ENCODE peak calls at places on chromosomes 16 and 17, in nine cellular contexts. L, X, W, I, Z, S, P, Q and D are unnamed samples.
A peak's percentile ranks its signal among the peaks of the same experiment; 100 is the strongest.

GRCh38 chr17:2023692-2024571 is 1.2 kb downstream of the RTN4RL1 start:
- DNase-seq in L (peak; percentile 59), X (peak; percentile 25), W (peak; percentile 24), I (peak; percentile 51), Z (no peak), S (peak; percentile 88), P (no peak), Q (no peak), D (no peak)

GRCh38 chr17:78120971-78121800 is 7.4 kb downstream of the TMC6 start:
- DNase-seq in L (no peak), X (no peak), W (peak; percentile 60), I (no peak), Z (peak; percentile 23), S (peak; percentile 84), P (no peak), Q (no peak), D (no peak)

GRCh38 chr16:77759821-77760220 is 28.5 kb upstream of the VAT1L start:
- DNase-seq in L (no peak), X (no peak), W (no peak), I (no peak), Z (no peak), S (no peak), P (no peak), Q (no peak), D (no peak)

GRCh38 chr17:55152236-55152635 is 112.5 kb upstream of the HLF start:
- DNase-seq in L (no peak), X (no peak), W (no peak), I (peak; percentile 48), Z (no peak), S (no peak), P (no peak), Q (no peak), D (no peak)

GRCh38 chr16:24041834-24042631 is 206.2 kb downstream of the PRKCB start:
- DNase-seq in L (peak; percentile 80), X (peak; percentile 18), W (peak; percentile 82), I (peak; percentile 69), Z (peak; percentile 39), S (no peak), P (peak; percentile 83), Q (peak; percentile 69), D (peak; percentile 79)

GRCh38 chr16:15979801-15980200 is 30.4 kb downstream of the ABCC1 start:
- DNase-seq in L (no peak), X (no peak), W (no peak), I (no peak), Z (no peak), S (no peak), P (no peak), Q (no peak), D (no peak)

GRCh38 chr17:62692721-62693431 is 65.4 kb downstream of the MRC2 start:
- DNase-seq in L (peak; percentile 52), X (no peak), W (peak; percentile 18), I (peak; percentile 38), Z (peak; percentile 35), S (no peak), P (no peak), Q (no peak), D (no peak)

GRCh38 chr16:5056347-5056746 is 9.4 kb downstream of the C16orf89 start:
- DNase-seq in L (peak; percentile 53), X (no peak), W (peak; percentile 72), I (peak; percentile 43), Z (no peak), S (no peak), P (no peak), Q (peak; percentile 54), D (peak; percentile 33)

GRCh38 chr17:45844695-45845375 is at the start of gene SPPL2C:
- DNase-seq in L (no peak), X (no peak), W (no peak), I (no peak), Z (no peak), S (peak; percentile 68), P (no peak), Q (no peak), D (no peak)

GRCh38 chr16:69494993-69495392 is 70.6 kb downstream of the CYB5B start:
- DNase-seq in L (peak; percentile 43), X (no peak), W (peak; percentile 49), I (peak; percentile 45), Z (no peak), S (no peak), P (no peak), Q (no peak), D (peak; percentile 16)

GRCh38 chr16:54178491-54178976 is 108.1 kb downstream of the IRX3 start:
- DNase-seq in L (no peak), X (no peak), W (no peak), I (no peak), Z (no peak), S (peak; percentile 24), P (no peak), Q (no peak), D (no peak)

GRCh38 chr16:20971420-20971819 is 70.8 kb downstream of the LYRM1 start:
- DNase-seq in L (no peak), X (no peak), W (no peak), I (no peak), Z (no peak), S (no peak), P (no peak), Q (no peak), D (no peak)

GRCh38 chr16:86085795-86086194 is 186.8 kb downstream of the IRF8 start:
- DNase-seq in L (no peak), X (no peak), W (no peak), I (no peak), Z (no peak), S (no peak), P (peak; percentile 2), Q (no peak), D (no peak)

GRCh38 chr17:34302626-34303025 is 16.6 kb upstream of the CCL8 start:
- DNase-seq in L (no peak), X (no peak), W (no peak), I (no peak), Z (no peak), S (no peak), P (no peak), Q (no peak), D (no peak)
- TF ChIP-seq CTCF in L (no peak), X (no peak), W (no peak), I (no peak), Z (no peak), S (no peak), P (no peak), Q (no peak), D (no peak)

DNA sequence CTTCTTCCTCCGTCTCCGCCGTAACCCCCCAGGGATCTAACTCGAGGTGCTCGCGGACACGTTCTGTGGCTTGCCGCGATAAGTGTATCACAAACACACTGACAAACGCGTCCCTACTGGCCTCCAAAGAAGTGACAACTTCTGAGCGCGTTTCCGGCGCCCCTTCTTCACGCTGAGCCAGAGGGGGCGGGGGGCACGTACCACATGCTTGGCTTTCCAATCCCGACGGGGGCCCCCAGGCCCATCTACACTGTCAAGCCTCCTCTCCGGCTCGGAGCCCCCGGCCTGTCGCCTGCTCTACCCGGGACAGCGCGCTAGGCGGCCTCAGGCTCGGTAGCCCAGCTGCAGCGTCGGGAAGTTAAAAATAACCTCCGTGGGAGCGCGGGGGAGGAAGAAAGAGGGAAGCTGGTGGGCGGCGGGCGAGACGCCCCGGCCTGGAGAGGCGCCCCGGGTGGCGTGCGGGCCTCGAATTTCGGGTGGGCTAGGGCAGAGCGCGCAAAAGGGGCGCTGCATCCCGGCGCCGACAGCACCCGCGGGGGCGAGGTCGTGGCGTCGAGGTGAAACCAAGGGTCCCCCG is 676 bp upstream of the SPHK1 start:
- DNase-seq in L (peak; percentile 58), X (peak; percentile 55), W (peak; percentile 70), I (peak; percentile 68), Z (peak; percentile 71), S (no peak), P (no peak), Q (peak; percentile 61), D (peak; percentile 45)
- TF ChIP-seq CTCF in L (peak; percentile 37), X (peak; percentile 23), W (peak; percentile 21), I (peak; percentile 35), Z (peak; percentile 29), S (peak; percentile 51), P (no peak), Q (peak; percentile 29), D (peak; percentile 51)

GRCh38 chr16:71288890-71289731 is at the start of gene CMTR2:
- DNase-seq in L (peak; percentile 94), X (peak; percentile 97), W (peak; percentile 98), I (peak; percentile 97), Z (peak; percentile 98), S (peak; percentile 99), P (peak; percentile 95), Q (peak; percentile 97), D (peak; percentile 88)
- TF ChIP-seq CTCF in L (no peak), X (no peak), W (no peak), I (no peak), Z (no peak), S (no peak), P (no peak), Q (no peak), D (no peak)

GRCh38 chr17:7242717-7243576 is 698 bp upstream of the GABARAP start:
- DNase-seq in L (peak; percentile 91), X (peak; percentile 97), W (peak; percentile 97), I (peak; percentile 98), Z (peak; percentile 97), S (peak; percentile 97), P (peak; percentile 94), Q (peak; percentile 97), D (peak; percentile 93)
- TF ChIP-seq CTCF in L (no peak), X (no peak), W (no peak), I (no peak), Z (no peak), S (peak; percentile 37), P (no peak), Q (peak; percentile 5), D (no peak)

GRCh38 chr17:3763777-3764170 is 37.2 kb downstream of the ITGAE start:
- DNase-seq in L (no peak), X (no peak), W (no peak), I (no peak), Z (no peak), S (no peak), P (no peak), Q (no peak), D (no peak)
- TF ChIP-seq CTCF in L (no peak), X (no peak), W (no peak), I (no peak), Z (no peak), S (no peak), P (no peak), Q (no peak), D (no peak)

DNA sequence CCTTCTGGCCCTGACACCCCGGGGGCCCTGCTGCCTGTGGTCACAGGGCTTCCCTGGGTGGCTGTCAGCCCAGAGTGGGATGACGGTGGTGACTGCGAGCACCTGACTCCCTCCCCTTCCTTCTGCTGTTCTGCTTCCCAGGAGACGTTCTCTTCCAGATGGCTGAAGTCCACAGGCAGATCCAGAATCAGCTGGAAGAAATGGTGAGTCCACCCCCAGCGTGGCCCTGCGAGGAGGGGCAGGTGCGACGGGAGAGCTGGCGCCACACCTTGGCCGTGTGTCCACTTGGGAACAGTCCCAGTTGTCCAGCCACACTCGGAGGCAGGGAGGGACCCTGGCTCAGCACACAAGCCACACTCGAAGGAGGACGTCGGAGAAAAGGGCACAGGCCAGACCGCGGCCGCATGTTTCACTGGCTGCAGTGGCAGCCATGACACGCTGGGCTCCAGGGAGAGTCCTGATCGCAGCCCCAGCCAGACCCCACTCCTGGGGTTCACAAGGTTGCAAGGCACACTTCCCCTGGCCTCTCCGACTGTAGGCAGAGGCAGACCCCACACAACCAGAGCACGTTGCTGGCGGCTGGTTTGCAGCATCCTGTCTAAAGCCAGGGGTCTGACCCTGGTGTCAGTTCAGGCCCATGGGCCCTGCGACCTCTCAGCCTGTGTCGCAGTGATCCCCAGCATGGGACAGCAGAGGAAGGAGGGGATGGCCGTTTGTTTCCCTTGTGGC is 49.9 kb downstream of the BAIAP2 start:
- DNase-seq in L (no peak), X (no peak), W (no peak), I (no peak), Z (peak; percentile 54), S (no peak), P (peak; percentile 64), Q (no peak), D (no peak)
- TF ChIP-seq CTCF in L (no peak), X (no peak), W (no peak), I (no peak), Z (no peak), S (no peak), P (no peak), Q (no peak), D (no peak)